ENCODE peak calls at places on chromosome 13, in nine cellular contexts. W is T-helper 17 cell; G is bronchial epithelial cell; I is brain microvascular endothelial cell; D is CD4-positive, CD25-positive, alpha-beta regulatory T cell; X is amniotic stem cell; H is ELR; T is germinal center; U is left colon. Z is an unnamed sample.

GRCh38 chr13:34026308-34026707 is 208.4 kb downstream of the RFC3 start:
- DNase-seq in X (no peak), W (no peak), T (no peak), I (no peak), D (no peak), G (no peak), H (no peak), U (no peak), Z (no peak)

GRCh38 chr13:112898786-112899617 is 70.0 kb upstream of the MCF2L start:
- DNase-seq in G (no peak), X (no peak), D (no peak), W (no peak), U (no peak), I (no peak), T (no peak), H (no peak), Z (no peak)

GRCh38 chr13:97205971-97206370 is 16.2 kb upstream of the MBNL2 start:
- DNase-seq in I (peak; percentile 88), U (no peak), T (no peak), G (peak; percentile 52), X (no peak), H (peak; percentile 72), D (no peak), W (no peak), Z (no peak)

GRCh38 chr13:112692104-112692503 is 2.3 kb downstream of the ATP11A start:
- DNase-seq in X (no peak), U (no peak), G (no peak), D (no peak), W (no peak), H (no peak), I (no peak), T (no peak), Z (no peak)

GRCh38 chr13:77980592-77980991 is 62.0 kb upstream of the EDNRB start:
- DNase-seq in W (no peak), D (no peak), U (no peak), G (no peak), X (peak; percentile 11), I (peak; percentile 70), T (no peak), H (peak; percentile 82), Z (no peak)

GRCh38 chr13:29282096-29282495 is 313.4 kb downstream of the SLC7A1 start:
- DNase-seq in X (no peak), U (no peak), W (no peak), I (no peak), G (no peak), H (no peak), T (no peak), D (no peak), Z (no peak)

GRCh38 chr13:25170554-25171107 is 1.5 kb downstream of the AMER2 start:
- DNase-seq in G (no peak), D (no peak), X (no peak), T (peak; percentile 24), I (no peak), H (no peak), U (no peak), W (no peak), Z (no peak)

GRCh38 chr13:75908137-75908536 is 272.0 kb downstream of the LMO7 start:
- DNase-seq in I (no peak), W (no peak), T (no peak), G (no peak), X (no peak), U (no peak), D (no peak), H (peak; percentile 2), Z (no peak)

GRCh38 chr13:88541993-88542392 is 870.8 kb downstream of the SLITRK5 start:
- DNase-seq in U (no peak), W (no peak), G (no peak), I (no peak), X (no peak), H (no peak), D (no peak), T (no peak), Z (no peak)

GRCh38 chr13:59483441-59484116 is 680.1 kb downstream of the DIAPH3 start:
- DNase-seq in X (no peak), D (no peak), I (no peak), H (no peak), W (no peak), T (no peak), U (no peak), G (no peak), Z (no peak)

GRCh38 chr13:27171244-27171829 is at the start of gene USP12:
- DNase-seq in G (no peak), D (no peak), W (no peak), I (no peak), T (peak; percentile 41), H (peak; percentile 44), X (peak; percentile 3), U (no peak), Z (no peak)

GRCh38 chr13:32537580-32538233 is 888 bp downstream of the N4BP2L2 start:
- DNase-seq in T (no peak), U (peak; percentile 47), W (peak; percentile 20), I (no peak), H (peak; percentile 35), G (no peak), D (peak; percentile 13), X (no peak), Z (no peak)

GRCh38 chr13:30865131-30866009 is 40.7 kb upstream of the MEDAG start:
- DNase-seq in X (peak; percentile 76), G (peak; percentile 88), U (peak; percentile 78), I (peak; percentile 91), H (peak; percentile 94), T (peak; percentile 71), W (no peak), D (peak; percentile 37), Z (no peak)

GRCh38 chr13:98272549-98272948 is 95.5 kb upstream of the RNF113B start:
- DNase-seq in H (no peak), U (no peak), G (no peak), X (no peak), D (no peak), T (no peak), I (no peak), W (no peak), Z (no peak)

GRCh38 chr13:84894749-84895148 is 904.5 kb downstream of the SLITRK6 start:
- DNase-seq in T (no peak), U (no peak), I (no peak), G (no peak), D (no peak), H (no peak), X (no peak), W (no peak), Z (no peak)

GRCh38 chr13:41649659-41650058 is 192.3 kb downstream of the RGCC start:
- DNase-seq in G (no peak), H (peak; percentile 62), W (no peak), X (no peak), I (peak; percentile 55), T (no peak), D (no peak), U (no peak), Z (no peak)

GRCh38 chr13:72521965-72522661 is 205.3 kb downstream of the MZT1 start:
- DNase-seq in U (no peak), H (no peak), T (no peak), G (no peak), D (no peak), X (no peak), I (no peak), W (no peak), Z (no peak)

GRCh38 chr13:113849981-113850721 is 13.7 kb downstream of the GAS6 start:
- DNase-seq in T (no peak), U (peak; percentile 9), G (no peak), X (no peak), D (no peak), W (no peak), H (no peak), I (no peak), Z (no peak)

GRCh38 chr13:48403151-48403631 is 9.7 kb downstream of the LPAR6 start:
- DNase-seq in T (no peak), H (no peak), U (no peak), D (peak; percentile 31), G (no peak), X (no peak), W (no peak), I (no peak), Z (peak; percentile 40)

GRCh38 chr13:30857018-30857417 is 49.1 kb upstream of the MEDAG start:
- DNase-seq in D (no peak), U (no peak), I (no peak), X (no peak), W (no peak), T (no peak), H (no peak), G (no peak), Z (no peak)

GRCh38 chr13:83536153-83536552 is 346.1 kb downstream of the SLITRK1 start:
- DNase-seq in W (no peak), U (no peak), X (no peak), I (no peak), T (no peak), H (no peak), D (no peak), G (peak; percentile 39), Z (no peak)

GRCh38 chr13:101325423-101325822 is 90.9 kb downstream of the NALCN start:
- DNase-seq in I (no peak), D (no peak), U (no peak), X (no peak), W (no peak), G (no peak), H (no peak), T (no peak), Z (no peak)

Z was measured in GM12878.